ENCODE peak calls at places on chromosomes 6 and 20, in eight cellular contexts. One of them, this sample, is unnamed.

GRCh38 chr6:143967861-143968498 is 40.1 kb downstream of the PLAGL1 start:
- DNase-seq in left kidney: peak; percentile 39
- DNase-seq in cardiac fibroblast: peak; percentile 83
- DNase-seq in ureter: no peak
- DNase-seq in HCT116: no peak
- DNase-seq in dorsolateral prefrontal cortex: no peak
- DNase-seq in HS-5: no peak
- DNase-seq in suprapubic skin: no peak
- DNase-seq in this sample: no peak

GRCh38 chr6:73722318-73723060 is 26.5 kb downstream of the CD109 start:
- DNase-seq in ureter: no peak
- DNase-seq in HCT116: no peak
- DNase-seq in cardiac fibroblast: peak; percentile 81
- DNase-seq in dorsolateral prefrontal cortex: no peak
- DNase-seq in left kidney: no peak
- DNase-seq in suprapubic skin: no peak
- DNase-seq in HS-5: peak; percentile 83
- DNase-seq in this sample: no peak

GRCh38 chr20:19304886-19305415 is 92.5 kb downstream of the SLC24A3 start:
- DNase-seq in cardiac fibroblast: no peak
- DNase-seq in left kidney: no peak
- DNase-seq in HS-5: no peak
- DNase-seq in ureter: no peak
- DNase-seq in dorsolateral prefrontal cortex: no peak
- DNase-seq in suprapubic skin: no peak
- DNase-seq in HCT116: no peak
- DNase-seq in this sample: no peak

GRCh38 chr6:30885481-30885998 is 1.2 kb downstream of the DDR1 start:
- DNase-seq in HS-5: no peak
- DNase-seq in cardiac fibroblast: peak; percentile 34
- DNase-seq in left kidney: peak; percentile 60
- DNase-seq in HCT116: no peak
- DNase-seq in suprapubic skin: no peak
- DNase-seq in ureter: no peak
- DNase-seq in dorsolateral prefrontal cortex: no peak
- DNase-seq in this sample: peak; percentile 66

GRCh38 chr6:98020222-98020621 is 737.2 kb upstream of the MMS22L start:
- DNase-seq in ureter: no peak
- DNase-seq in left kidney: no peak
- DNase-seq in HCT116: no peak
- DNase-seq in HS-5: no peak
- DNase-seq in dorsolateral prefrontal cortex: no peak
- DNase-seq in suprapubic skin: no peak
- DNase-seq in cardiac fibroblast: no peak
- DNase-seq in this sample: no peak

GRCh38 chr6:31180500-31180899 is 10.0 kb upstream of the POU5F1 start:
- DNase-seq in ureter: peak; percentile 76
- DNase-seq in dorsolateral prefrontal cortex: peak; percentile 51
- DNase-seq in HCT116: no peak
- DNase-seq in left kidney: peak; percentile 57
- DNase-seq in suprapubic skin: no peak
- DNase-seq in HS-5: peak; percentile 69
- DNase-seq in cardiac fibroblast: peak; percentile 88
- DNase-seq in this sample: no peak

GRCh38 chr20:63505281-63505680 is 6.4 kb upstream of the EEF1A2 start:
- DNase-seq in dorsolateral prefrontal cortex: no peak
- DNase-seq in suprapubic skin: no peak
- DNase-seq in HCT116: no peak
- DNase-seq in left kidney: no peak
- DNase-seq in cardiac fibroblast: no peak
- DNase-seq in HS-5: no peak
- DNase-seq in ureter: no peak
- DNase-seq in this sample: no peak

GRCh38 chr6:44527191-44527960 is 139.9 kb downstream of the CDC5L start:
- DNase-seq in HS-5: no peak
- DNase-seq in cardiac fibroblast: no peak
- DNase-seq in dorsolateral prefrontal cortex: no peak
- DNase-seq in left kidney: no peak
- DNase-seq in HCT116: no peak
- DNase-seq in ureter: no peak
- DNase-seq in suprapubic skin: no peak
- DNase-seq in this sample: no peak

This sample was measured in PC-9.